ENCODE peak calls at places on chromosomes 4 and X, in six cellular contexts. One of them, this sample, is unnamed.

GRCh38 chrX:75151828-75152592 is 4.1 kb downstream of the ABCB7 start:
- DNase-seq in substantia nigra: no peak
- DNase-seq in Kasumi-1: no peak
- DNase-seq in amniotic stem cell: no peak
- DNase-seq in activated CD4-positive, alpha-beta T cell treated with anti-CD3 and anti-CD28 coated beads, Interleukin-2, amount 50 U/mL, for 24 hours: no peak
- DNase-seq in T-helper 9 cell: no peak
- DNase-seq in this sample: no peak

GRCh38 chr4:37837446-37837845 is 11.0 kb downstream of the PGM2 start:
- DNase-seq in substantia nigra: no peak
- DNase-seq in Kasumi-1: peak; percentile 80
- DNase-seq in amniotic stem cell: no peak
- DNase-seq in activated CD4-positive, alpha-beta T cell treated with anti-CD3 and anti-CD28 coated beads, Interleukin-2, amount 50 U/mL, for 24 hours: no peak
- DNase-seq in T-helper 9 cell: no peak
- DNase-seq in this sample: no peak

GRCh38 chr4:165971446-165971845 is 98.4 kb downstream of the TLL1 start:
- DNase-seq in substantia nigra: no peak
- DNase-seq in Kasumi-1: no peak
- DNase-seq in amniotic stem cell: no peak
- DNase-seq in activated CD4-positive, alpha-beta T cell treated with anti-CD3 and anti-CD28 coated beads, Interleukin-2, amount 50 U/mL, for 24 hours: no peak
- DNase-seq in T-helper 9 cell: no peak
- DNase-seq in this sample: no peak

GRCh38 chr4:113445286-113445685 is 316.3 kb downstream of the CAMK2D start:
- DNase-seq in substantia nigra: no peak
- DNase-seq in Kasumi-1: no peak
- DNase-seq in amniotic stem cell: peak; percentile 45
- DNase-seq in activated CD4-positive, alpha-beta T cell treated with anti-CD3 and anti-CD28 coated beads, Interleukin-2, amount 50 U/mL, for 24 hours: no peak
- DNase-seq in T-helper 9 cell: no peak
- DNase-seq in this sample: peak; percentile 1

GRCh38 chr4:119955256-119955655 is 111.4 kb downstream of the MAD2L1 start:
- DNase-seq in substantia nigra: no peak
- DNase-seq in Kasumi-1: no peak
- DNase-seq in amniotic stem cell: no peak
- DNase-seq in activated CD4-positive, alpha-beta T cell treated with anti-CD3 and anti-CD28 coated beads, Interleukin-2, amount 50 U/mL, for 24 hours: no peak
- DNase-seq in T-helper 9 cell: no peak
- DNase-seq in this sample: no peak

GRCh38 chrX:55210931-55211677 is 9.0 kb upstream of the PAGE5 start:
- DNase-seq in substantia nigra: no peak
- DNase-seq in Kasumi-1: no peak
- DNase-seq in amniotic stem cell: no peak
- DNase-seq in activated CD4-positive, alpha-beta T cell treated with anti-CD3 and anti-CD28 coated beads, Interleukin-2, amount 50 U/mL, for 24 hours: no peak
- DNase-seq in T-helper 9 cell: no peak
- DNase-seq in this sample: no peak

GRCh38 chrX:53265771-53266170 is 15.6 kb downstream of the IQSEC2 start:
- DNase-seq in substantia nigra: no peak
- DNase-seq in Kasumi-1: no peak
- DNase-seq in amniotic stem cell: peak; percentile 1
- DNase-seq in activated CD4-positive, alpha-beta T cell treated with anti-CD3 and anti-CD28 coated beads, Interleukin-2, amount 50 U/mL, for 24 hours: no peak
- DNase-seq in T-helper 9 cell: no peak
- DNase-seq in this sample: no peak

GRCh38 chr4:7347981-7348380 is 86.7 kb downstream of the PSAPL1 start:
- DNase-seq in substantia nigra: no peak
- DNase-seq in Kasumi-1: no peak
- DNase-seq in amniotic stem cell: no peak
- DNase-seq in activated CD4-positive, alpha-beta T cell treated with anti-CD3 and anti-CD28 coated beads, Interleukin-2, amount 50 U/mL, for 24 hours: no peak
- DNase-seq in T-helper 9 cell: no peak
- DNase-seq in this sample: no peak

GRCh38 chr4:109998867-109999303 is 86.2 kb downstream of the EGF start:
- DNase-seq in substantia nigra: no peak
- DNase-seq in Kasumi-1: peak; percentile 79
- DNase-seq in amniotic stem cell: no peak
- DNase-seq in activated CD4-positive, alpha-beta T cell treated with anti-CD3 and anti-CD28 coated beads, Interleukin-2, amount 50 U/mL, for 24 hours: no peak
- DNase-seq in T-helper 9 cell: no peak
- DNase-seq in this sample: no peak

GRCh38 chrX:150730719-150731118 is 37.5 kb downstream of the MTMR1 start:
- DNase-seq in substantia nigra: no peak
- DNase-seq in Kasumi-1: no peak
- DNase-seq in amniotic stem cell: peak; percentile 5
- DNase-seq in activated CD4-positive, alpha-beta T cell treated with anti-CD3 and anti-CD28 coated beads, Interleukin-2, amount 50 U/mL, for 24 hours: no peak
- DNase-seq in T-helper 9 cell: no peak
- DNase-seq in this sample: no peak

GRCh38 chrX:38636949-38637819 is 75.8 kb downstream of the TSPAN7 start:
- DNase-seq in substantia nigra: no peak
- DNase-seq in Kasumi-1: no peak
- DNase-seq in amniotic stem cell: no peak
- DNase-seq in activated CD4-positive, alpha-beta T cell treated with anti-CD3 and anti-CD28 coated beads, Interleukin-2, amount 50 U/mL, for 24 hours: no peak
- DNase-seq in T-helper 9 cell: no peak
- DNase-seq in this sample: no peak

GRCh38 chr4:128349921-128350320 is 62.3 kb upstream of the PGRMC2 start:
- DNase-seq in substantia nigra: no peak
- DNase-seq in Kasumi-1: no peak
- DNase-seq in amniotic stem cell: no peak
- DNase-seq in activated CD4-positive, alpha-beta T cell treated with anti-CD3 and anti-CD28 coated beads, Interleukin-2, amount 50 U/mL, for 24 hours: no peak
- DNase-seq in T-helper 9 cell: no peak
- DNase-seq in this sample: no peak

GRCh38 chr4:155900402-155900801 is 3.1 kb upstream of the TDO2 start:
- DNase-seq in substantia nigra: no peak
- DNase-seq in Kasumi-1: no peak
- DNase-seq in amniotic stem cell: no peak
- DNase-seq in activated CD4-positive, alpha-beta T cell treated with anti-CD3 and anti-CD28 coated beads, Interleukin-2, amount 50 U/mL, for 24 hours: no peak
- DNase-seq in T-helper 9 cell: no peak
- DNase-seq in this sample: no peak

GRCh38 chrX:10851809-10852208 is 231.4 kb upstream of the MID1 start:
- DNase-seq in substantia nigra: no peak
- DNase-seq in Kasumi-1: no peak
- DNase-seq in amniotic stem cell: no peak
- DNase-seq in activated CD4-positive, alpha-beta T cell treated with anti-CD3 and anti-CD28 coated beads, Interleukin-2, amount 50 U/mL, for 24 hours: no peak
- DNase-seq in T-helper 9 cell: no peak
- DNase-seq in this sample: no peak

GRCh38 chr4:25103423-25103822 is 56.8 kb downstream of the SEPSECS start:
- DNase-seq in substantia nigra: no peak
- DNase-seq in Kasumi-1: no peak
- DNase-seq in amniotic stem cell: no peak
- DNase-seq in activated CD4-positive, alpha-beta T cell treated with anti-CD3 and anti-CD28 coated beads, Interleukin-2, amount 50 U/mL, for 24 hours: no peak
- DNase-seq in T-helper 9 cell: no peak
- DNase-seq in this sample: no peak

GRCh38 chr4:2251073-2251794 is 9.3 kb upstream of the HAUS3 start:
- DNase-seq in substantia nigra: no peak
- DNase-seq in Kasumi-1: no peak
- DNase-seq in amniotic stem cell: no peak
- DNase-seq in activated CD4-positive, alpha-beta T cell treated with anti-CD3 and anti-CD28 coated beads, Interleukin-2, amount 50 U/mL, for 24 hours: no peak
- DNase-seq in T-helper 9 cell: no peak
- DNase-seq in this sample: no peak

GRCh38 chrX:154476821-154477220 is 2.3 kb downstream of the LAGE3 start:
- DNase-seq in substantia nigra: no peak
- DNase-seq in Kasumi-1: no peak
- DNase-seq in amniotic stem cell: no peak
- DNase-seq in activated CD4-positive, alpha-beta T cell treated with anti-CD3 and anti-CD28 coated beads, Interleukin-2, amount 50 U/mL, for 24 hours: no peak
- DNase-seq in T-helper 9 cell: no peak
- DNase-seq in this sample: no peak

GRCh38 chr4:7147661-7148310 is 44.6 kb upstream of the SORCS2 start:
- DNase-seq in substantia nigra: no peak
- DNase-seq in Kasumi-1: no peak
- DNase-seq in amniotic stem cell: no peak
- DNase-seq in activated CD4-positive, alpha-beta T cell treated with anti-CD3 and anti-CD28 coated beads, Interleukin-2, amount 50 U/mL, for 24 hours: no peak
- DNase-seq in T-helper 9 cell: no peak
- DNase-seq in this sample: no peak

GRCh38 chrX:19824603-19825002 is 62.8 kb downstream of the SH3KBP1 start:
- DNase-seq in substantia nigra: no peak
- DNase-seq in Kasumi-1: no peak
- DNase-seq in amniotic stem cell: no peak
- DNase-seq in activated CD4-positive, alpha-beta T cell treated with anti-CD3 and anti-CD28 coated beads, Interleukin-2, amount 50 U/mL, for 24 hours: no peak
- DNase-seq in T-helper 9 cell: no peak
- DNase-seq in this sample: no peak

GRCh38 chr4:84496356-84497219 is 2.5 kb downstream of the NKX6-1 start:
- DNase-seq in substantia nigra: no peak
- DNase-seq in Kasumi-1: no peak
- DNase-seq in amniotic stem cell: no peak
- DNase-seq in activated CD4-positive, alpha-beta T cell treated with anti-CD3 and anti-CD28 coated beads, Interleukin-2, amount 50 U/mL, for 24 hours: no peak
- DNase-seq in T-helper 9 cell: no peak
- DNase-seq in this sample: no peak

This sample was measured in GOT3.